ENCODE peak calls at places on chromosomes 6 and 20, in ten cellular contexts. V is CD8-positive, alpha-beta T cell; O is lower leg skin; B is PC-9; U is coronary artery; Y is heart right ventricle; P is B cell; K is psoas muscle; L is fibroblast of the aortic adventitia; Q is body of pancreas. C is an unnamed sample.

GRCh38 chr6:132530293-132530974 is 7.6 kb upstream of the TAAR9 start:
- DNase-seq in V (peak), O (no peak), B (peak), U (no peak), Y (no peak), P (peak), K (no peak), L (peak), Q (peak), C (peak)

GRCh38 chr6:105226598-105227291 is 46.9 kb upstream of the POPDC3 start:
- DNase-seq in V (no peak), O (no peak), B (no peak), U (no peak), Y (no peak), P (no peak), K (no peak), L (peak), Q (no peak), C (no peak)

GRCh38 chr20:57425150-57426013 is 34.2 kb downstream of the RBM38 start:
- DNase-seq in V (no peak), O (no peak), B (no peak), U (no peak), Y (no peak), P (no peak), K (no peak), L (peak), Q (no peak), C (no peak)

GRCh38 chr6:143247586-143247985 is 186.9 kb downstream of the AIG1 start:
- DNase-seq in V (no peak), O (no peak), B (no peak), U (no peak), Y (no peak), P (no peak), K (no peak), L (no peak), Q (no peak), C (no peak)

GRCh38 chr20:1185316-1185741 is 548 bp upstream of the TMEM74B start:
- DNase-seq in V (no peak), O (no peak), B (no peak), U (no peak), Y (peak), P (no peak), K (no peak), L (no peak), Q (no peak), C (no peak)

GRCh38 chr20:3446779-3447178 is 24.0 kb upstream of the ATRN start:
- DNase-seq in V (no peak), O (no peak), B (peak), U (no peak), Y (no peak), P (no peak), K (no peak), L (no peak), Q (no peak), C (no peak)

GRCh38 chr20:53087034-53087777 is 115.0 kb downstream of the TSHZ2 start:
- DNase-seq in V (no peak), O (no peak), B (no peak), U (no peak), Y (no peak), P (no peak), K (no peak), L (peak), Q (no peak), C (no peak)

GRCh38 chr20:57103146-57103800 is 163.2 kb downstream of the BMP7 start:
- DNase-seq in V (no peak), O (no peak), B (no peak), U (no peak), Y (no peak), P (no peak), K (no peak), L (no peak), Q (no peak), C (no peak)

GRCh38 chr20:20070871-20071726 is 18.8 kb downstream of the CFAP61 start:
- DNase-seq in V (no peak), O (no peak), B (no peak), U (no peak), Y (peak), P (no peak), K (no peak), L (no peak), Q (no peak), C (no peak)

GRCh38 chr6:8181162-8181909 is 79.0 kb upstream of the EEF1E1 start:
- DNase-seq in V (no peak), O (no peak), B (no peak), U (no peak), Y (no peak), P (no peak), K (no peak), L (no peak), Q (no peak), C (no peak)

GRCh38 chr20:50281831-50282591 is 91.4 kb downstream of the CEBPB start:
- DNase-seq in V (no peak), O (no peak), B (no peak), U (no peak), Y (no peak), P (no peak), K (peak), L (no peak), Q (no peak), C (no peak)

GRCh38 chr6:125086716-125087115 is 66.9 kb upstream of the TPD52L1 start:
- DNase-seq in V (no peak), O (no peak), B (no peak), U (no peak), Y (no peak), P (no peak), K (no peak), L (no peak), Q (no peak), C (no peak)

GRCh38 chr6:126051739-126052138 is 65.4 kb downstream of the TRMT11 start:
- DNase-seq in V (no peak), O (no peak), B (no peak), U (no peak), Y (no peak), P (no peak), K (no peak), L (no peak), Q (no peak), C (no peak)

GRCh38 chr20:32359633-32360332 is 1.7 kb downstream of the ASXL1 start:
- DNase-seq in V (no peak), O (no peak), B (no peak), U (no peak), Y (no peak), P (no peak), K (no peak), L (peak), Q (no peak), C (no peak)

GRCh38 chr20:7094438-7094997 is 327.0 kb downstream of the BMP2 start:
- DNase-seq in V (no peak), O (no peak), B (no peak), U (no peak), Y (peak), P (no peak), K (no peak), L (peak), Q (peak), C (no peak)

GRCh38 chr6:125802943-125803377 is 12.2 kb downstream of the NCOA7 start:
- DNase-seq in V (no peak), O (no peak), B (no peak), U (no peak), Y (no peak), P (no peak), K (no peak), L (peak), Q (no peak), C (no peak)

GRCh38 chr20:2093200-2093781 is 8.3 kb upstream of the STK35 start:
- DNase-seq in V (no peak), O (no peak), B (no peak), U (no peak), Y (no peak), P (no peak), K (no peak), L (no peak), Q (no peak), C (no peak)

GRCh38 chr6:45921703-45922270 is 93.9 kb downstream of the CLIC5 start:
- DNase-seq in V (no peak), O (no peak), B (no peak), U (no peak), Y (no peak), P (no peak), K (no peak), L (peak), Q (no peak), C (peak)
- TF ChIP-seq CTCF in V (no peak), O (no peak), B (no peak), U (no peak), Y (no peak), P (no peak), K (no peak), L (no peak), Q (no peak), C (no peak)

GRCh38 chr6:119349041-119349340 is 570 bp downstream of the MAN1A1 start:
- DNase-seq in V (no peak), O (no peak), B (no peak), U (peak), Y (no peak), P (no peak), K (no peak), L (no peak), Q (no peak), C (no peak)

GRCh38 chr6:119350202-119351004 is 842 bp upstream of the MAN1A1 start:
- DNase-seq in V (no peak), O (no peak), B (peak), U (no peak), Y (no peak), P (no peak), K (no peak), L (peak), Q (no peak), C (no peak)

GRCh38 chr6:119348308-119349040 is 1.1 kb downstream of the MAN1A1 start:
- DNase-seq in V (peak), O (peak), B (no peak), U (no peak), Y (peak), P (no peak), K (peak), L (peak), Q (peak), C (peak)

GRCh38 chr6:119349341-119350201 is at the start of gene MAN1A1:
- DNase-seq in V (peak), O (peak), B (peak), U (peak), Y (peak), P (peak), K (peak), L (peak), Q (peak), C (peak)

GRCh38 chr6:119351005-119351394 is 1.4 kb upstream of the MAN1A1 start:
- DNase-seq in V (no peak), O (no peak), B (no peak), U (no peak), Y (no peak), P (no peak), K (no peak), L (peak), Q (no peak), C (no peak)
- TF ChIP-seq CTCF in V (peak), O (no peak), B (peak), U (no peak), Y (peak), P (peak), K (peak), L (peak), Q (peak), C (peak)

GRCh38 chr6:157073596-157073995 is 249.7 kb downstream of the TMEM242 start:
- DNase-seq in V (no peak), O (no peak), B (no peak), U (no peak), Y (no peak), P (no peak), K (no peak), L (peak), Q (no peak), C (no peak)
- TF ChIP-seq CTCF in V (no peak), O (no peak), B (no peak), U (no peak), Y (no peak), P (no peak), K (no peak), L (no peak), Q (peak), C (no peak)

GRCh38 chr6:129200151-129200550 is 317.2 kb downstream of the LAMA2 start:
- DNase-seq in V (no peak), O (no peak), B (no peak), U (no peak), Y (no peak), P (no peak), K (no peak), L (no peak), Q (no peak), C (no peak)

GRCh38 chr6:129206761-129207330 is 323.9 kb downstream of the LAMA2 start:
- DNase-seq in V (no peak), O (no peak), B (no peak), U (no peak), Y (no peak), P (no peak), K (no peak), L (no peak), Q (no peak), C (no peak)

GRCh38 chr6:129207832-129208231 is 324.9 kb downstream of the LAMA2 start:
- DNase-seq in V (no peak), O (no peak), B (peak), U (no peak), Y (no peak), P (no peak), K (no peak), L (no peak), Q (no peak), C (no peak)

GRCh38 chr6:129208415-129209034 is 325.6 kb downstream of the LAMA2 start:
- DNase-seq in V (no peak), O (no peak), B (no peak), U (no peak), Y (no peak), P (no peak), K (no peak), L (no peak), Q (no peak), C (no peak)

GRCh38 chr6:129203190-129203900 is 320.4 kb downstream of the LAMA2 start:
- DNase-seq in V (no peak), O (no peak), B (peak), U (no peak), Y (no peak), P (no peak), K (no peak), L (no peak), Q (no peak), C (no peak)
- TF ChIP-seq CTCF in V (no peak), O (no peak), B (no peak), U (no peak), Y (no peak), P (no peak), K (no peak), L (no peak), Q (no peak), C (no peak)

GRCh38 chr6:39092124-39092523 is 22.9 kb downstream of the SAYSD1 start:
- DNase-seq in V (no peak), O (no peak), B (no peak), U (no peak), Y (no peak), P (no peak), K (no peak), L (no peak), Q (no peak), C (no peak)
- TF ChIP-seq CTCF in V (no peak), O (no peak), B (no peak), U (no peak), Y (no peak), P (no peak), K (no peak), L (no peak), Q (peak), C (no peak)

C was measured in sigmoid colon.